ENCODE peak calls at places on chromosomes 4 and X, in five cellular contexts. X, O, C, N and K are unnamed samples.

GRCh38 chr4:177410566-177410965 is 31.7 kb downstream of the AGA start:
- DNase-seq in N (no peak), X (no peak), C (no peak), O (no peak), K (no peak)

GRCh38 chr4:114226968-114227760 is 247.7 kb upstream of the ARSJ start:
- DNase-seq in O (no peak), C (no peak), N (no peak), X (peak; percentile 14), K (no peak)

GRCh38 chrX:133910539-133910938 is 74.9 kb downstream of the GPC3 start:
- DNase-seq in N (no peak), C (no peak), X (no peak), O (no peak), K (no peak)

GRCh38 chr4:75135068-75135825 is 202.3 kb downstream of the PARM1 start:
- DNase-seq in O (no peak), C (no peak), N (peak; percentile 53), X (no peak), K (no peak)

GRCh38 chrX:113512700-113513395 is 672.2 kb upstream of the AMOT start:
- DNase-seq in N (no peak), X (peak; percentile 86), C (no peak), O (no peak), K (peak; percentile 51)

GRCh38 chr4:56976878-56977320 is 507 bp downstream of the NOA1 start:
- DNase-seq in N (no peak), O (peak; percentile 68), X (no peak), C (peak; percentile 54), K (peak; percentile 78)

GRCh38 chrX:111386884-111387283 is 25.1 kb downstream of the DCX start:
- DNase-seq in O (no peak), C (no peak), X (no peak), N (no peak), K (peak; percentile 1)

GRCh38 chrX:112513154-112513553 is 166.6 kb downstream of the LHFPL1 start:
- DNase-seq in C (no peak), X (no peak), N (no peak), O (no peak), K (peak; percentile 28)

GRCh38 chr4:44632733-44633132 is 18.7 kb downstream of the YIPF7 start:
- DNase-seq in C (no peak), O (no peak), X (no peak), N (no peak), K (no peak)

GRCh38 chr4:5796976-5797375 is 86.0 kb downstream of the EVC start:
- DNase-seq in O (no peak), C (no peak), X (no peak), N (no peak), K (no peak)

GRCh38 chr4:15688056-15688455 is 6.4 kb downstream of the FAM200B start:
- DNase-seq in C (no peak), O (no peak), X (peak; percentile 52), N (no peak), K (no peak)

GRCh38 chr4:76690091-76690905 is 207.6 kb downstream of the SOWAHB start:
- DNase-seq in O (no peak), N (no peak), X (no peak), C (no peak), K (peak; percentile 28)

GRCh38 chr4:156992943-156993342 is 21.3 kb upstream of the PDGFC start:
- DNase-seq in N (no peak), O (no peak), X (peak; percentile 39), C (no peak), K (no peak)

GRCh38 chrX:24498181-24498580 is 33.1 kb downstream of the PDK3 start:
- DNase-seq in X (peak; percentile 7), O (no peak), C (peak; percentile 51), N (no peak), K (peak; percentile 21)

GRCh38 chrX:143634701-143635442 is 1.0 kb downstream of the SLITRK4 start:
- DNase-seq in C (no peak), N (no peak), X (no peak), O (no peak), K (peak; percentile 0)

GRCh38 chr4:158580064-158580463 is 58.4 kb downstream of the RXFP1 start:
- DNase-seq in C (no peak), O (no peak), X (no peak), N (no peak), K (no peak)

GRCh38 chrX:119801253-119802221 is 10.1 kb upstream of the RPL39 start:
- DNase-seq in N (no peak), O (no peak), C (no peak), X (no peak), K (no peak)

GRCh38 chr4:3399277-3400194 is 42.2 kb upstream of the HGFAC start:
- DNase-seq in N (no peak), X (peak; percentile 45), O (no peak), C (no peak), K (peak; percentile 28)

GRCh38 chr4:168803727-168804126 is 206.3 kb downstream of the CBR4 start:
- DNase-seq in N (no peak), O (no peak), C (no peak), X (peak; percentile 72), K (peak; percentile 98)

GRCh38 chr4:40149960-40150385 is 46.9 kb upstream of the RHOH start:
- DNase-seq in O (peak; percentile 78), C (peak; percentile 82), N (peak; percentile 59), X (peak; percentile 84), K (peak; percentile 79)

DNA sequence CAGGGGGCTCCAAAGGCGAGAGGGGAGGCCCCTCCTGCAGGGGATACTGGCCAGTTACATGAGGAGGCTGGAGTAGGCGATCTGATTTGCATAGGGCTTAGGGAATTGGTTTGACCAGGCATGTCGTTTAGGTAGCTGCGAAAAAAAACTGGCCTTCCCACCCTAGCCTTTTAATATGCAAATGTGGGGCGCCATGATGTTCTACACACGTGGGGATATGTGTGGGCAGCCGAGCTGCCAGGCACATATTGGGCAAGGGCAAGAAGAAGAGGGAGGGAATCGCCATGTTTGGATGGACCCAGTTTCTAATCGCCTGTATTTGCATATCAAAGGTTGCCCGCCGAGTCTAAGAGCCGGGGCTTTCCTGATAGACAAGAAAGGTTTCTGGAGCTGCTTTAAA is 121.3 kb downstream of the PRKX start:
- DNase-seq in X (no peak), C (no peak), O (no peak), N (no peak), K (no peak)
- H3K4me3 ChIP-seq in X (no peak overlapping the region), C (no peak overlapping the region), O (no peak overlapping the region), N (no peak overlapping the region), K (no peak overlapping the region)

GRCh38 chr4:724131-724530 is 18.5 kb downstream of the PCGF3 start:
- DNase-seq in C (no peak), N (no peak), O (peak; percentile 76), X (no peak), K (no peak)
- H3K4me3 ChIP-seq in C (no peak overlapping the region), N (no peak overlapping the region), O (no peak overlapping the region), X (no peak overlapping the region), K (no peak overlapping the region)

GRCh38 chr4:36414248-36414647 is 132.8 kb downstream of the DTHD1 start:
- DNase-seq in O (no peak), X (no peak), N (no peak), C (no peak), K (peak; percentile 43)
- H3K4me3 ChIP-seq in O (no peak overlapping the region), X (no peak overlapping the region), N (no peak overlapping the region), C (no peak overlapping the region), K (no peak overlapping the region)

DNA sequence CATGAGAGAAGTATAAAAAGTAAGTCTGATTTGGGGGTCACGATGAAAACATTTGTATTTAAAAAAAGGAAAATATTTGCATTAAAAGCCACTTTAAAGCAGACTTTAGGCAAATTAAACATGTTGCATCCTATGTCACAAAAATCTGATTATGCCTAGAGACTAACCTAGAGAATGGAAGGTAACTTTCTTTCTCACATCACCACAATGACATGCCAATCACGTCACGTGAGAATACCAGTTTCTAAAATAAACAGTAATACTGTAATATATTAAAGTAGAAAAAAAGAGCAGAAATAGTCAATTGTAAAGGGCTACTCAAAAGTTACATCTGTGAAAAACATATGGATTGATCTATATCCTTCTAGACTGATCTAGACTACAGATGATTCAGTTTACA is 3.3 kb downstream of the CHIC2 start:
- DNase-seq in X (no peak), N (no peak), C (no peak), O (no peak), K (no peak)
- H3K4me3 ChIP-seq in X (no peak overlapping the region), N (no peak overlapping the region), C (no peak overlapping the region), O (no peak overlapping the region), K (no peak overlapping the region)

GRCh38 chrX:45716747-45717146 is 516.1 kb upstream of the DIPK2B start:
- DNase-seq in O (peak; percentile 27), X (no peak), C (no peak), N (no peak), K (no peak)
- H3K4me3 ChIP-seq in O (no peak overlapping the region), X (no peak overlapping the region), C (no peak overlapping the region), N (no peak overlapping the region), K (no peak overlapping the region)

DNA sequence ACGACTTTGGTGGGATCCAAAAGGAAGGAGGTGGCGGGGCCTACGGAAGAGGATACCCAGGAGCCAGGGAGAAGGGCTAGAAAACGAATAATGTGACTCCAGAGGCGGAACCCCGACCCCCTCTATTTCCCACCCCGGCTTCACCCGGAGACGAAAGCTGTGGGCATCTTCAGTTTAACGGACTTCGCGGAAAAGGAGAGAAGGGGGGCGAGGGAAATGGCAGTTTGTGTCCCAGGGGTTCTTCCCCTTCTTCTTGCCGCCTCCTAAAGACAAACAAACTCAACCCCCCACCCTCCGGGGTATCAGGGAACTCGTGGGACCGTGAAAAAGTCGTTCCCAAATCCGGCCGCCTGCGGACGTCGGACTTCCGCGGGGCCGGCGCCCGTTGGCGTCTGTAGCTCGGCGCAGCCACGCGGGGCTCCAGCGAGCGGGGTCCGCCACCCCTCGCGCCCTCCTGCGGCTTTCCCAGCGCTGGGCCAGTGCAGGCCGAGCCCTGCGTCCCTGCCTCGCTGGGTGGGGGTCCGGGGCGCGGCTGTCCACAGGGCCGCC is 3.6 kb upstream of the LEF1 start:
- DNase-seq in O (no peak), N (peak; percentile 9), C (no peak), X (no peak), K (no peak)
- H3K4me3 ChIP-seq in O (peak overlapping the region; percentile 49), N (no peak overlapping the region), C (peak overlapping the region; percentile 86), X (no peak overlapping the region), K (no peak overlapping the region)

DNA sequence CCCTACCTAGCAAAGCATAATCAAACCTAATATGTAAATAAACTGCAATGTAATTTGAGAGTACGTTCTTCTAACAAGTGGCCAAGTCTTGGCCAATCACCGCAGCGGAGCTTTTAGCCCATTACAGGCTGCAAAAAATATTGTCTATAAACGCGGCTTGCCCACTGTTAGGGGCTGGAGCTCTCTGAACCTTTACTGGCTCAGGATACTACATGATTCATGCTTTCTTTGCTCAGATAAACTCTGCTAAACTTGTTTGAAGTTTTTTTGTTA is 990 bp upstream of the HADH start:
- DNase-seq in X (no peak), O (peak; percentile 29), N (no peak), C (no peak), K (no peak)
- H3K4me3 ChIP-seq in X (no peak overlapping the region), O (peak overlapping the region; percentile 75), N (no peak overlapping the region), C (no peak overlapping the region), K (no peak overlapping the region)

GRCh38 chrX:135345328-135345645 is 36.0 kb downstream of the ETDC start:
- DNase-seq in O (peak; percentile 50), X (peak; percentile 80), C (no peak), N (no peak), K (no peak)

DNA sequence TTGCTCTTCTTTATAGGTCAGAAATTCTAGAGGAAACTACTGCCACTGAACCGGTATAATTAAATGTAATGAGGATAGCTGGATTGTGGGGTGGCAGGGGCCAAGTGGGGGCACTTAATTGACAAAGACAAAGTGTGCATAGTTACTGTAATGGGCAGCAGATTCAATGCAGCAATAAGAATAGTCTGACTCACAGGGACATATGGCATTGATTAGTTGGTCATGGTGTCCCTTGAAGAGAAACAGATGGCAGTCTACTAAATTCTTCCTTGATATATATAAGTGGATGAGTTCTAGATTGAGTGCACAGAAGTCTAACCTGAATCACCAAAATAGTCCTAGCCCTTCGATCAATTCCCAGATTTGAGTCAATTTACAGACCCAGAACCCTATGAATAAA is 31.5 kb downstream of the ETDC start:
- DNase-seq in C (no peak), N (no peak), X (peak; percentile 84), O (no peak), K (no peak)
- H3K4me3 ChIP-seq in C (peak overlapping the region; percentile 98), N (no peak overlapping the region), X (peak overlapping the region; percentile 30), O (no peak overlapping the region), K (no peak overlapping the region)